ENCODE peak calls at places on chromosomes 3 and 15, in ten cellular contexts. One of them, this sample, is unnamed.

GRCh38 chr3:72492240-72492639 is 356.0 kb downstream of the SHQ1 start:
- DNase-seq in H9: no peak
- DNase-seq in cardiac muscle cell: no peak
- DNase-seq in dorsolateral prefrontal cortex: peak
- DNase-seq in psoas muscle: peak
- DNase-seq in K562: no peak
- DNase-seq in mammary epithelial cell: peak
- DNase-seq in ascending aorta: no peak
- DNase-seq in adrenal gland: peak
- DNase-seq in RWPE1: peak
- DNase-seq in this sample: peak

GRCh38 chr15:79002631-79003030 is 57.8 kb upstream of the CTSH start:
- DNase-seq in H9: no peak
- DNase-seq in cardiac muscle cell: no peak
- DNase-seq in dorsolateral prefrontal cortex: no peak
- DNase-seq in psoas muscle: no peak
- DNase-seq in K562: no peak
- DNase-seq in mammary epithelial cell: no peak
- DNase-seq in ascending aorta: no peak
- DNase-seq in adrenal gland: no peak
- DNase-seq in RWPE1: no peak
- DNase-seq in this sample: no peak

GRCh38 chr3:150737874-150738679 is 24.9 kb downstream of the SIAH2 start:
- DNase-seq in H9: peak
- DNase-seq in cardiac muscle cell: no peak
- DNase-seq in dorsolateral prefrontal cortex: no peak
- DNase-seq in psoas muscle: no peak
- DNase-seq in K562: peak
- DNase-seq in mammary epithelial cell: peak
- DNase-seq in ascending aorta: no peak
- DNase-seq in adrenal gland: peak
- DNase-seq in RWPE1: peak
- DNase-seq in this sample: no peak

GRCh38 chr15:45129651-45130129 is at the start of the genes DUOX1 and DUOXA1:
- DNase-seq in H9: peak
- DNase-seq in cardiac muscle cell: peak
- DNase-seq in dorsolateral prefrontal cortex: peak
- DNase-seq in psoas muscle: peak
- DNase-seq in K562: peak
- DNase-seq in mammary epithelial cell: peak
- DNase-seq in ascending aorta: no peak
- DNase-seq in adrenal gland: no peak
- DNase-seq in RWPE1: peak
- DNase-seq in this sample: no peak

GRCh38 chr3:15269091-15269989 is 63.0 kb downstream of the SH3BP5 start:
- DNase-seq in H9: peak
- DNase-seq in cardiac muscle cell: no peak
- DNase-seq in dorsolateral prefrontal cortex: peak
- DNase-seq in psoas muscle: peak
- DNase-seq in K562: peak
- DNase-seq in mammary epithelial cell: peak
- DNase-seq in ascending aorta: peak
- DNase-seq in adrenal gland: peak
- DNase-seq in RWPE1: peak
- DNase-seq in this sample: peak

GRCh38 chr15:39381517-39381916 is 199.4 kb upstream of the THBS1 start:
- DNase-seq in H9: no peak
- DNase-seq in cardiac muscle cell: no peak
- DNase-seq in dorsolateral prefrontal cortex: no peak
- DNase-seq in psoas muscle: no peak
- DNase-seq in K562: no peak
- DNase-seq in mammary epithelial cell: peak
- DNase-seq in ascending aorta: no peak
- DNase-seq in adrenal gland: no peak
- DNase-seq in RWPE1: no peak
- DNase-seq in this sample: no peak

GRCh38 chr15:62711691-62712454 is 330.7 kb upstream of the TPM1 start:
- DNase-seq in H9: no peak
- DNase-seq in cardiac muscle cell: no peak
- DNase-seq in dorsolateral prefrontal cortex: no peak
- DNase-seq in psoas muscle: no peak
- DNase-seq in K562: no peak
- DNase-seq in mammary epithelial cell: peak
- DNase-seq in ascending aorta: no peak
- DNase-seq in adrenal gland: no peak
- DNase-seq in RWPE1: no peak
- DNase-seq in this sample: no peak

GRCh38 chr15:27463699-27464098 is 492.7 kb downstream of the GABRG3 start:
- DNase-seq in H9: no peak
- DNase-seq in cardiac muscle cell: no peak
- DNase-seq in dorsolateral prefrontal cortex: peak
- DNase-seq in psoas muscle: no peak
- DNase-seq in K562: no peak
- DNase-seq in mammary epithelial cell: no peak
- DNase-seq in ascending aorta: no peak
- DNase-seq in adrenal gland: no peak
- DNase-seq in RWPE1: no peak
- DNase-seq in this sample: no peak

GRCh38 chr3:16905704-16906103 is 20.9 kb downstream of the PLCL2 start:
- DNase-seq in H9: no peak
- DNase-seq in cardiac muscle cell: no peak
- DNase-seq in dorsolateral prefrontal cortex: no peak
- DNase-seq in psoas muscle: no peak
- DNase-seq in K562: no peak
- DNase-seq in mammary epithelial cell: no peak
- DNase-seq in ascending aorta: no peak
- DNase-seq in adrenal gland: no peak
- DNase-seq in RWPE1: no peak
- DNase-seq in this sample: no peak

GRCh38 chr3:16908006-16908405 is 23.3 kb downstream of the PLCL2 start:
- DNase-seq in H9: no peak
- DNase-seq in cardiac muscle cell: no peak
- DNase-seq in dorsolateral prefrontal cortex: no peak
- DNase-seq in psoas muscle: no peak
- DNase-seq in K562: no peak
- DNase-seq in mammary epithelial cell: no peak
- DNase-seq in ascending aorta: no peak
- DNase-seq in adrenal gland: no peak
- DNase-seq in RWPE1: no peak
- DNase-seq in this sample: no peak

GRCh38 chr3:16908408-16908807 is 23.7 kb downstream of the PLCL2 start:
- DNase-seq in H9: no peak
- DNase-seq in cardiac muscle cell: no peak
- DNase-seq in dorsolateral prefrontal cortex: no peak
- DNase-seq in psoas muscle: no peak
- DNase-seq in K562: no peak
- DNase-seq in mammary epithelial cell: no peak
- DNase-seq in ascending aorta: no peak
- DNase-seq in adrenal gland: no peak
- DNase-seq in RWPE1: no peak
- DNase-seq in this sample: no peak

GRCh38 chr3:16906679-16907078 is 21.9 kb downstream of the PLCL2 start:
- DNase-seq in H9: no peak
- DNase-seq in cardiac muscle cell: no peak
- DNase-seq in dorsolateral prefrontal cortex: no peak
- DNase-seq in psoas muscle: no peak
- DNase-seq in K562: no peak
- DNase-seq in mammary epithelial cell: no peak
- DNase-seq in ascending aorta: no peak
- DNase-seq in adrenal gland: no peak
- DNase-seq in RWPE1: no peak
- DNase-seq in this sample: no peak

DNA sequence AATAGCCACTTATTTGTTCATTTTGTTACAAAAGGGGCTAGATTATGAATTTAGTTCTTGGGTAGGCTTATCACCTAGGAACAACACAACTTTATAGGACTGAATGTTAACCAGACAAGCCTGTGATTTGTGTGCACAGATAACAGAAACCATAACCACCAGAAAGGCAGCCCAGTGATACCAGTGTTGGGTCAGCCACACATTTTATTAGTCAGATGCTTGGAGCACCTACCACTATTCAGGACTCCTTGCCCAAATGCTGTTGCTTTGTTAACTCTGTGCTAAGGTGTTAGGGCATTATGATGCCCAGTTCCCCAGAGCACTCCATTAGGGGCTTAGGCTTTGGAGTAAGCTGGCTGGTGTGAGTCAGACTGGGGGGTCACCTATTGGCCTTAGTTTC is 22.5 kb downstream of the PLCL2 start:
- DNase-seq in H9: no peak
- DNase-seq in cardiac muscle cell: no peak
- DNase-seq in dorsolateral prefrontal cortex: no peak
- DNase-seq in psoas muscle: no peak
- DNase-seq in K562: peak
- DNase-seq in mammary epithelial cell: no peak
- DNase-seq in ascending aorta: no peak
- DNase-seq in adrenal gland: no peak
- DNase-seq in RWPE1: no peak
- DNase-seq in this sample: no peak
- TF ChIP-seq CTCF in H9: no peak
- TF ChIP-seq CTCF in cardiac muscle cell: no peak
- TF ChIP-seq CTCF in dorsolateral prefrontal cortex: no peak
- TF ChIP-seq CTCF in psoas muscle: no peak
- TF ChIP-seq CTCF in K562: no peak
- TF ChIP-seq CTCF in mammary epithelial cell: no peak
- TF ChIP-seq CTCF in ascending aorta: no peak
- TF ChIP-seq CTCF in adrenal gland: no peak
- TF ChIP-seq CTCF in RWPE1: no peak
- TF ChIP-seq CTCF in this sample: no peak

GRCh38 chr3:46865546-46865945 is 2.3 kb upstream of the MYL3 start:
- DNase-seq in H9: no peak
- DNase-seq in cardiac muscle cell: no peak
- DNase-seq in dorsolateral prefrontal cortex: no peak
- DNase-seq in psoas muscle: peak
- DNase-seq in K562: no peak
- DNase-seq in mammary epithelial cell: no peak
- DNase-seq in ascending aorta: no peak
- DNase-seq in adrenal gland: no peak
- DNase-seq in RWPE1: no peak
- DNase-seq in this sample: no peak

GRCh38 chr3:46867550-46867898 is 4.3 kb upstream of the MYL3 start:
- DNase-seq in H9: no peak
- DNase-seq in cardiac muscle cell: no peak
- DNase-seq in dorsolateral prefrontal cortex: no peak
- DNase-seq in psoas muscle: peak
- DNase-seq in K562: no peak
- DNase-seq in mammary epithelial cell: no peak
- DNase-seq in ascending aorta: peak
- DNase-seq in adrenal gland: peak
- DNase-seq in RWPE1: no peak
- DNase-seq in this sample: peak

GRCh38 chr3:46866720-46867549 is 3.7 kb upstream of the MYL3 start:
- DNase-seq in H9: peak
- DNase-seq in cardiac muscle cell: peak
- DNase-seq in dorsolateral prefrontal cortex: peak
- DNase-seq in psoas muscle: peak
- DNase-seq in K562: peak
- DNase-seq in mammary epithelial cell: peak
- DNase-seq in ascending aorta: no peak
- DNase-seq in adrenal gland: peak
- DNase-seq in RWPE1: peak
- DNase-seq in this sample: no peak

GRCh38 chr3:46865034-46865507 is 1.8 kb upstream of the MYL3 start:
- DNase-seq in H9: no peak
- DNase-seq in cardiac muscle cell: no peak
- DNase-seq in dorsolateral prefrontal cortex: no peak
- DNase-seq in psoas muscle: peak
- DNase-seq in K562: no peak
- DNase-seq in mammary epithelial cell: peak
- DNase-seq in ascending aorta: no peak
- DNase-seq in adrenal gland: peak
- DNase-seq in RWPE1: no peak
- DNase-seq in this sample: no peak

GRCh38 chr3:46866032-46866595 is 2.9 kb upstream of the MYL3 start:
- DNase-seq in H9: no peak
- DNase-seq in cardiac muscle cell: no peak
- DNase-seq in dorsolateral prefrontal cortex: no peak
- DNase-seq in psoas muscle: no peak
- DNase-seq in K562: no peak
- DNase-seq in mammary epithelial cell: no peak
- DNase-seq in ascending aorta: no peak
- DNase-seq in adrenal gland: no peak
- DNase-seq in RWPE1: no peak
- DNase-seq in this sample: no peak
- H3K27ac ChIP-seq in H9: no peak
- H3K27ac ChIP-seq in cardiac muscle cell: peak
- H3K27ac ChIP-seq in dorsolateral prefrontal cortex: no peak
- H3K27ac ChIP-seq in psoas muscle: peak
- H3K27ac ChIP-seq in K562: no peak
- H3K27ac ChIP-seq in mammary epithelial cell: no peak
- H3K27ac ChIP-seq in ascending aorta: no peak
- H3K27ac ChIP-seq in adrenal gland: no peak
- H3K27ac ChIP-seq in RWPE1: peak
- H3K27ac ChIP-seq in this sample: peak

GRCh38 chr3:99175276-99175801 is 273.8 kb upstream of the DCBLD2 start:
- DNase-seq in H9: no peak
- DNase-seq in cardiac muscle cell: no peak
- DNase-seq in dorsolateral prefrontal cortex: no peak
- DNase-seq in psoas muscle: no peak
- DNase-seq in K562: no peak
- DNase-seq in mammary epithelial cell: no peak
- DNase-seq in ascending aorta: no peak
- DNase-seq in adrenal gland: no peak
- DNase-seq in RWPE1: no peak
- DNase-seq in this sample: no peak
- TF ChIP-seq CTCF in H9: no peak
- TF ChIP-seq CTCF in cardiac muscle cell: no peak
- TF ChIP-seq CTCF in dorsolateral prefrontal cortex: no peak
- TF ChIP-seq CTCF in psoas muscle: no peak
- TF ChIP-seq CTCF in K562: no peak
- TF ChIP-seq CTCF in mammary epithelial cell: no peak
- TF ChIP-seq CTCF in ascending aorta: no peak
- TF ChIP-seq CTCF in adrenal gland: no peak
- TF ChIP-seq CTCF in RWPE1: no peak
- TF ChIP-seq CTCF in this sample: no peak

DNA sequence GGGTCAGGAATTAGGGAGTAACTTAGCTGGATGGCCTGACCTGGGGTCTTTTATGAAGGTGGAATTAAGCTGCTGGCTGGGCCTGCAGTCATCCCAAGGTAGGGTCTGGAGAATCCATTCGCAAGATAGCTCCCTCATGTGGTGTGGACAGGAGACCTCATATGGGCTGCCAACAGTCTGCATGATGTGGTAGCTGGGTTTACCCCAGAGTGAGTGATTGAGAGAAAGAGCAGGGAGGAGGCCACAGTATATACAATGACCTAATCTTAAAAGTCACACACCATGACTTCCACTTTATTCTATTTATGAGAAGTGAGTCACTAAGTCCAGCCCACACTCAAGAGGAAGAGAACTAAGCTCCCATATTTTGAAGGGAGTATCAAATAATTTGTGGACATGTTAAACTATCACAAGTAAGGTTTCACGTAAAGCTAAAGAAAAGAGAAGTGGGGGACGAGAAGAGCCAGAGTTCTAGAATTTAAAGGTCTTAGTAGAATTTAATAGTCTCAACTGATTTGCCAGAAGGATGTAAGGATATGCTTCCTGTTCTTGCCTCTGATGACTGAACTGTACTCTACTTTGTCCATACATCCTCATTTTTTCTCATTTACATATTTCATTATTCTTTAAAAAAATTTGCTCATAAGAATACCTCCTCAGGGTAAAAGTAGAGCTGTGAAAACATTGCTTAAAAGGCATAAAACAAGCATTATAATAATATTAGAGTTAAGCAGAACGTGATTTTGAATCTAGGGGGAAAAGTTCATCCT is 184.4 kb downstream of the PEX5L start:
- DNase-seq in H9: peak
- DNase-seq in cardiac muscle cell: no peak
- DNase-seq in dorsolateral prefrontal cortex: no peak
- DNase-seq in psoas muscle: no peak
- DNase-seq in K562: no peak
- DNase-seq in mammary epithelial cell: peak
- DNase-seq in ascending aorta: no peak
- DNase-seq in adrenal gland: no peak
- DNase-seq in RWPE1: no peak
- DNase-seq in this sample: no peak
- H3K27ac ChIP-seq in H9: no peak
- H3K27ac ChIP-seq in cardiac muscle cell: no peak
- H3K27ac ChIP-seq in dorsolateral prefrontal cortex: no peak
- H3K27ac ChIP-seq in psoas muscle: no peak
- H3K27ac ChIP-seq in K562: no peak
- H3K27ac ChIP-seq in mammary epithelial cell: no peak
- H3K27ac ChIP-seq in ascending aorta: no peak
- H3K27ac ChIP-seq in adrenal gland: no peak
- H3K27ac ChIP-seq in RWPE1: no peak
- H3K27ac ChIP-seq in this sample: no peak